ENCODE peak calls at places on chromosomes 5 and 9, in five cellular contexts. V is GM23248, A is PC-9, H is PC-3, J is GM23338. G is an unnamed sample.

GRCh38 chr5:96796434-96796833 is 11.3 kb downstream of the ERAP1 start:
- DNase-seq in H (no peak), J (no peak), A (no peak), V (no peak), G (no peak)

GRCh38 chr5:179222246-179223017 is 122.8 kb downstream of the ADAMTS2 start:
- DNase-seq in H (no peak), A (no peak), V (no peak), J (no peak), G (no peak)

GRCh38 chr5:86152988-86153560 is 464.7 kb upstream of the COX7C start:
- DNase-seq in V (no peak), A (no peak), J (no peak), H (no peak), G (no peak)

GRCh38 chr9:68979538-68980314 is 34.2 kb downstream of the PRKACG start:
- DNase-seq in H (no peak), J (no peak), V (no peak), A (no peak), G (peak; percentile 63)

GRCh38 chr5:139228201-139228796 is 30.1 kb upstream of the SIL1 start:
- DNase-seq in A (no peak), V (no peak), H (no peak), J (no peak), G (no peak)

GRCh38 chr5:3564827-3565560 is 30.6 kb upstream of the IRX1 start:
- DNase-seq in J (no peak), V (no peak), H (no peak), A (no peak), G (no peak)

GRCh38 chr5:81398741-81399140 is 4.8 kb upstream of the ACOT12 start:
- DNase-seq in V (no peak), A (no peak), J (no peak), H (no peak), G (no peak)

GRCh38 chr9:128629136-128629535 is 27.5 kb downstream of the DYNC2I2 start:
- DNase-seq in A (no peak), H (no peak), J (no peak), V (no peak), G (no peak)

GRCh38 chr5:62920856-62921255 is 342.2 kb downstream of the LRRC70 start:
- DNase-seq in J (no peak), H (no peak), V (no peak), A (no peak), G (no peak)

GRCh38 chr5:9841516-9841915 is 211.4 kb upstream of the TAS2R1 start:
- DNase-seq in J (no peak), V (no peak), H (no peak), A (no peak), G (no peak)

GRCh38 chr9:38391278-38392118 is 1.0 kb upstream of the ALDH1B1 start:
- DNase-seq in V (no peak), A (no peak), J (no peak), H (no peak), G (no peak)

GRCh38 chr9:109538346-109538745 is 40.2 kb upstream of the PTPN3 start:
- DNase-seq in A (peak; percentile 97), H (peak; percentile 57), V (no peak), J (no peak), G (no peak)

GRCh38 chr9:17380126-17380861 is 198.6 kb upstream of the SH3GL2 start:
- DNase-seq in J (no peak), V (no peak), H (no peak), A (no peak), G (no peak)

GRCh38 chr9:107127608-107128007 is 155.5 kb upstream of the RAD23B start:
- DNase-seq in J (peak; percentile 9), H (no peak), V (no peak), A (no peak), G (no peak)

GRCh38 chr5:81233080-81233634 is at the start of gene CKMT2:
- DNase-seq in J (peak; percentile 93), H (no peak), A (no peak), V (peak; percentile 46), G (no peak)

GRCh38 chr9:23044549-23044948 is 597.9 kb downstream of the DMRTA1 start:
- DNase-seq in A (no peak), J (no peak), V (peak; percentile 20), H (peak; percentile 51), G (no peak)

GRCh38 chr5:92402045-92402444 is 1018.9 kb upstream of the ARRDC3 start:
- DNase-seq in J (no peak), V (peak; percentile 80), A (no peak), H (peak; percentile 38), G (no peak)

GRCh38 chr5:151897896-151898295 is 26.8 kb downstream of the GLRA1 start:
- DNase-seq in J (no peak), V (no peak), A (no peak), H (no peak), G (no peak)

GRCh38 chr5:90220554-90220953 is 189.0 kb downstream of the CETN3 start:
- DNase-seq in V (no peak), J (no peak), H (no peak), A (no peak), G (no peak)

GRCh38 chr5:109907751-109908150 is 218.0 kb downstream of the MAN2A1 start:
- DNase-seq in V (peak; percentile 79), A (no peak), H (peak; percentile 39), J (no peak), G (no peak)

GRCh38 chr9:79257215-79257614 is 314.6 kb upstream of the TLE4 start:
- DNase-seq in H (no peak), V (peak; percentile 11), A (no peak), J (peak; percentile 38), G (no peak)

GRCh38 chr9:133864011-133864410 is 125.9 kb upstream of the SARDH start:
- DNase-seq in H (no peak), A (no peak), V (no peak), J (peak; percentile 37), G (no peak)
- H3K27ac ChIP-seq in H (no peak overlapping the region), A (no peak overlapping the region), V (no peak overlapping the region), J (peak overlapping the region; percentile 32), G (no peak overlapping the region)

GRCh38 chr9:123359106-123359505 is 3.1 kb downstream of the CRB2 start:
- DNase-seq in H (no peak), A (no peak), V (no peak), J (no peak), G (no peak)

GRCh38 chr9:123361086-123361730 is 5.2 kb downstream of the CRB2 start:
- DNase-seq in J (no peak), H (no peak), V (no peak), A (no peak), G (no peak)

GRCh38 chr9:123359546-123359945 is 3.5 kb downstream of the CRB2 start:
- DNase-seq in V (no peak), H (no peak), A (no peak), J (no peak), G (no peak)

GRCh38 chr9:123361731-123362560 is 5.9 kb downstream of the CRB2 start:
- DNase-seq in V (no peak), H (no peak), A (no peak), J (no peak), G (no peak)

GRCh38 chr9:123360161-123361085 is 4.4 kb downstream of the CRB2 start:
- DNase-seq in V (no peak), H (no peak), A (no peak), J (peak; percentile 97), G (peak; percentile 50)
- H3K9me2 ChIP-seq in V (no peaks in the 10 kb centered on the region), H (no peaks in the 10 kb centered on the region), A (no peaks in the 10 kb centered on the region), J (no peaks in the 10 kb centered on the region), G (no peaks in the 10 kb centered on the region)

DNA sequence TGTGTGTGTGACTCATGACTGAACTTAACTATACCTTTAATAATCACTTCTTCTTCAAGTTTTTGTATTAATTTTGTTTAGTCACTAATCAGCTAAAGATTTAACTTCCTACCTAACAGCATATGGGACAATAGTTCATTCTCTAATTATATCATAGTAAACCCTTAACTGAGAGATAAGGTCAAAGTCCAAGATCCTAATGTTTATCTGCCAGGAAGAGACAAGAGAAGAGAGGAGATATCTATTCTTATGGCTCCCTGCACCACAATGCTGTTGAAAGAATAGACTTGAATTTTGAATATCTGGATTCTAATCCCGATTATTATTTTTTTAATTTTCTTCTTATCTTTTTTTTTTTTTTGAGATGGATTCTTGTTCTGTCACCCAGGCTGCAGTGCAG is 28.1 kb downstream of the FREM1 start:
- DNase-seq in H (no peak), J (no peak), V (no peak), A (no peak), G (no peak)
- H3K27ac ChIP-seq in H (no peak overlapping the region), J (no peak overlapping the region), V (no peak overlapping the region), A (no peak overlapping the region), G (no peak overlapping the region)

DNA sequence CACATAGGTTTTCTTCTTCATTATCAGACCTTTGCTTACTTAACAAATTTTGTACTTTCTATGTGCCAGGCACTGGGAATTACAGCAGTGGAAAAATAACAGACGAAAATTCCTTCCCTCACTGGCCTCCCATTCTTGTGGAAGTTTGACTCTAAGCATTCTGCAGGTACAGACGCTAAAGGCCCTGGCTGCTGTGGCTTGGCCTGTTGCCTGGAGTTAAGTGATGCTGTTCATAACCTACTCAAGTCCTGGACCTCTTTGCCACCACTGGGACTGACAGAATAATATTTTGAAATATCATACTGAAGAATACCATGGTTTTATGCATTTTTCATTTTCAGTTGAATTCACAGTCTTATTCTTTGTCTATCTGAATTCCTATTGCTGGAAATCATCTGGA is 97.3 kb upstream of the SPATA31C2 start:
- DNase-seq in J (no peak), H (no peak), V (no peak), A (no peak), G (no peak)
- H3K9me2 ChIP-seq in J (peaks cover 5% of the 10 kb centered on the region), H (no peaks in the 10 kb centered on the region), V (no peaks in the 10 kb centered on the region), A (no peaks in the 10 kb centered on the region), G (no peaks in the 10 kb centered on the region)

DNA sequence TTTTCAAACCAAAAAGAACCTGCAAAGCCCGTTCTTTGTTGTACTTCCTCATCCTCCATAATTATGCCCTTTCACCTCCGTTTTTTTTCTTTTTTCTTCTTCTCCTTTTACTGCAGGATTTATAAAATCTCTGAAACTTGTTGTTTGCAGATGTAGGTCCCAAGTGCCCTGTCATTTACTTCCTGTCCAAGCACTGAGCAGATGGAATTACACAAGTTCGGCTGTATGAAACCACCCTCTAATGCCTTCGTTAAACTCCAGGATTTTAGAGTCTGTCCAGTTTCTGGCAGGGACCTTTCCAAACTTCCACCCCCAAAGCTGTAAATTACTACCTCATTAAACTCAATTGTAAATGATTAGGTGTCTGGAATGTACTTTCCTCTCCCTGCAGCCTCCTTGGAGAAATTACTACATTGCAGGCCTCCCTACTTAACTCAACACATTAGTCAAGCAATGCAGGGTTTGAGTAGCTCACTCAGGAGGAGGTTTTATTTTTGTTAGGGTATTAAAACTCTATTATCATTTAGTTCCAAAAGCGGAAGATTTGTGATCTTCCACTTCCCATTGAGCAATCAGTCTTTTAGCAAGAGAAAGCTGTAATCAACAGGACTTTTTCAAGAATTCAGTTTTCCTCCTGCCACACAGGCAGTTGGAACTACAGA is 125.6 kb upstream of the LPAR1 start:
- DNase-seq in A (no peak), H (no peak), V (peak; percentile 31), J (no peak), G (no peak)
- H3K27ac ChIP-seq in A (no peak overlapping the region), H (no peak overlapping the region), V (no peak overlapping the region), J (peak overlapping the region; percentile 61), G (no peak overlapping the region)

GRCh38 chr5:94361832-94362754 is 256.3 kb downstream of the KIAA0825 start:
- DNase-seq in H (peak; percentile 31), A (no peak), J (peak; percentile 92), V (no peak), G (no peak)

GRCh38 chr5:94362857-94363256 is 255.5 kb downstream of the KIAA0825 start:
- DNase-seq in A (no peak), V (peak; percentile 1), J (no peak), H (no peak), G (no peak)

GRCh38 chr5:94361161-94361560 is 257.2 kb downstream of the KIAA0825 start:
- DNase-seq in J (no peak), A (no peak), V (peak; percentile 39), H (no peak), G (no peak)

GRCh38 chr5:94367900-94368299 is 250.5 kb downstream of the KIAA0825 start:
- DNase-seq in A (no peak), V (no peak), J (no peak), H (peak; percentile 69), G (no peak)

GRCh38 chr5:94366811-94367210 is 251.6 kb downstream of the KIAA0825 start:
- DNase-seq in J (no peak), V (no peak), A (no peak), H (peak; percentile 21), G (no peak)
- H3K9me2 ChIP-seq in J (no peaks in the 10 kb centered on the region), V (no peaks in the 10 kb centered on the region), A (no peaks in the 10 kb centered on the region), H (no peaks in the 10 kb centered on the region), G (no peaks in the 10 kb centered on the region)